ENCODE peak calls at places on chromosome 6, in ten cellular contexts. O, I, S, W, X, E, K, V, T and Y are unnamed samples.

GRCh38 chr6:33192671-33193602 is 670 bp upstream of the COL11A2 start:
- DNase-seq in O (no peak), I (peak; percentile 67), S (no peak), W (no peak), X (no peak), E (no peak), K (peak; percentile 46), V (peak; percentile 56), T (peak; percentile 76), Y (no peak)

GRCh38 chr6:166588691-166589333 is 2.3 kb upstream of the RAMACL start:
- DNase-seq in O (peak; percentile 35), I (no peak), S (no peak), W (peak; percentile 46), X (peak; percentile 49), E (no peak), K (no peak), V (no peak), T (no peak), Y (peak; percentile 79)

GRCh38 chr6:142374965-142375733 is 73.3 kb downstream of the ADGRG6 start:
- DNase-seq in O (no peak), I (peak; percentile 43), S (no peak), W (no peak), X (peak; percentile 83), E (no peak), K (no peak), V (no peak), T (no peak), Y (peak; percentile 75)

GRCh38 chr6:110748458-110748857 is 66.8 kb downstream of the CDK19 start:
- DNase-seq in O (no peak), I (no peak), S (no peak), W (no peak), X (no peak), E (no peak), K (no peak), V (no peak), T (no peak), Y (no peak)

GRCh38 chr6:11341867-11342266 is 109.4 kb upstream of the NEDD9 start:
- DNase-seq in O (no peak), I (no peak), S (no peak), W (no peak), X (no peak), E (no peak), K (no peak), V (no peak), T (no peak), Y (peak; percentile 33)

GRCh38 chr6:34386316-34387137 is 5.9 kb downstream of the NUDT3 start:
- DNase-seq in O (no peak), I (no peak), S (no peak), W (no peak), X (peak; percentile 19), E (no peak), K (no peak), V (no peak), T (no peak), Y (peak; percentile 98)

GRCh38 chr6:24719125-24719931 is at the start of gene C6orf62:
- DNase-seq in O (peak; percentile 46), I (peak; percentile 36), S (no peak), W (peak; percentile 47), X (no peak), E (no peak), K (peak; percentile 37), V (peak; percentile 45), T (no peak), Y (peak; percentile 38)

GRCh38 chr6:1535295-1535694 is 74.4 kb upstream of the FOXC1 start:
- DNase-seq in O (peak; percentile 43), I (no peak), S (no peak), W (no peak), X (no peak), E (no peak), K (no peak), V (no peak), T (no peak), Y (peak; percentile 34)

GRCh38 chr6:77040566-77041195 is 422.6 kb downstream of the HTR1B start:
- DNase-seq in O (no peak), I (no peak), S (no peak), W (no peak), X (no peak), E (no peak), K (no peak), V (no peak), T (no peak), Y (peak; percentile 60)

GRCh38 chr6:125157725-125158124 is 4.2 kb downstream of the TPD52L1 start:
- DNase-seq in O (no peak), I (no peak), S (no peak), W (no peak), X (no peak), E (no peak), K (no peak), V (no peak), T (no peak), Y (no peak)

GRCh38 chr6:150664091-150664490 is 64.4 kb downstream of the PLEKHG1 start:
- DNase-seq in O (no peak), I (no peak), S (no peak), W (no peak), X (no peak), E (no peak), K (no peak), V (no peak), T (no peak), Y (no peak)

GRCh38 chr6:156154896-156155295 is 622.3 kb upstream of the ARID1B start:
- DNase-seq in O (no peak), I (no peak), S (no peak), W (no peak), X (no peak), E (no peak), K (no peak), V (no peak), T (no peak), Y (peak; percentile 8)

GRCh38 chr6:41702771-41703494 is 32.5 kb downstream of the TFEB start:
- DNase-seq in O (no peak), I (no peak), S (no peak), W (no peak), X (no peak), E (no peak), K (no peak), V (no peak), T (no peak), Y (no peak)

GRCh38 chr6:41705329-41705995 is 29.9 kb downstream of the TFEB start:
- DNase-seq in O (no peak), I (no peak), S (no peak), W (no peak), X (no peak), E (no peak), K (no peak), V (no peak), T (no peak), Y (no peak)

GRCh38 chr6:41705996-41706835 is 29.2 kb downstream of the TFEB start:
- DNase-seq in O (peak; percentile 92), I (peak; percentile 90), S (peak; percentile 73), W (peak; percentile 88), X (no peak), E (peak; percentile 95), K (peak; percentile 34), V (peak; percentile 43), T (no peak), Y (peak; percentile 74)

GRCh38 chr6:41704028-41704427 is 31.4 kb downstream of the TFEB start:
- DNase-seq in O (no peak), I (no peak), S (no peak), W (no peak), X (no peak), E (no peak), K (no peak), V (no peak), T (no peak), Y (no peak)

GRCh38 chr6:41704656-41705328 is 30.6 kb downstream of the TFEB start:
- DNase-seq in O (no peak), I (no peak), S (no peak), W (no peak), X (no peak), E (no peak), K (no peak), V (no peak), T (no peak), Y (no peak)
- H3K4me3 ChIP-seq in O (peak overlapping the region; percentile 20), I (no peak overlapping the region), S (no peak overlapping the region), W (peak overlapping the region; percentile 77), X (no peak overlapping the region), E (no peak overlapping the region), K (no peak overlapping the region), V (no peak overlapping the region), T (no peak overlapping the region), Y (no peak overlapping the region)

DNA sequence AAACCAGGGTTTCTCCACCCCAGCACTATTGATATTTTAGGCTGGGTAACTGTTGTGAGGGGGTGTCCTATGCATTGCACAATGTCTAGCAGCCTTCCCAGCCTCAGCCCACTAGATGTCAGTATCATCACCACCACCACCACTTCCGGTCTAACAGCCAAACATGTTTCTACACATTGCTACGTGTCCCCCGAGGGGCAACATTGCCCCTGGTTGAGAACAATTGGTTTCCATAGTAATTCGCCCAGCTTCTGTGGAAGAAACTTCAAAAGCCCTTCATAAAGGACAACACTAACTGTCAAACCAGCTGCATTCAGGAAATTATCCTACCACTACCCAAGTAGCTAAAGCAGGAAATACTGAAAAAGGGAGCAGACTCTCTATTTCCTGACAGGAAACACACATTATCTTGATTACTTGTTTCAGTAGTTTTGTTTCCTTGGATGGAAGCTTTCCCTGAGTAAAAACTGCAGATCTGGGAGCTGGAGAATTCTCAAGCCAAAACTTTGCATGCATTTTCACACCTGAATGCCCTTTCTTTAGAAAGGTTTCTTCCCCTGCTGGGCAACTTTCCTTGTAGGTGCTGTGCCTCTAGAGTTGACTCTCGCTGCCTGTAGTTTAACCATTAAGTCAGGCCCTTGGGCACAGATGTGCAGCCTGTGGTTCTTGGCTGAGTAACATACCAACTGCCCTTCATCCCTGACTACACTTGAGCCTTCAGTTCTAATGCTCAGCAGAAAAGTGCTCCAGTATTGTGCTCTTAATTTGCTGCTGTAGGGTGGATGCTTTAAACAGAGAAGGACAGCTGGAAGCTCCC is 23.6 kb downstream of the PKHD1 start:
- DNase-seq in O (peak; percentile 52), I (peak; percentile 55), S (no peak), W (peak; percentile 18), X (no peak), E (no peak), K (peak; percentile 50), V (no peak), T (no peak), Y (peak; percentile 21)
- TF ChIP-seq CTCF in O (peak; percentile 41), I (peak; percentile 42), S (peak; percentile 32), W (peak; percentile 80), X (peak; percentile 60), E (no peak), K (no peak), V (no peak), T (peak; percentile 37), Y (peak; percentile 22)

GRCh38 chr6:163808871-163809270 is 394.4 kb downstream of the QKI start:
- DNase-seq in O (no peak), I (no peak), S (no peak), W (no peak), X (no peak), E (no peak), K (no peak), V (no peak), T (no peak), Y (no peak)
- H3K4me3 ChIP-seq in O (no peak overlapping the region), I (no peak overlapping the region), S (no peak overlapping the region), W (no peak overlapping the region), X (no peak overlapping the region), E (no peak overlapping the region), K (no peak overlapping the region), V (no peak overlapping the region), T (no peak overlapping the region), Y (no peak overlapping the region)

DNA sequence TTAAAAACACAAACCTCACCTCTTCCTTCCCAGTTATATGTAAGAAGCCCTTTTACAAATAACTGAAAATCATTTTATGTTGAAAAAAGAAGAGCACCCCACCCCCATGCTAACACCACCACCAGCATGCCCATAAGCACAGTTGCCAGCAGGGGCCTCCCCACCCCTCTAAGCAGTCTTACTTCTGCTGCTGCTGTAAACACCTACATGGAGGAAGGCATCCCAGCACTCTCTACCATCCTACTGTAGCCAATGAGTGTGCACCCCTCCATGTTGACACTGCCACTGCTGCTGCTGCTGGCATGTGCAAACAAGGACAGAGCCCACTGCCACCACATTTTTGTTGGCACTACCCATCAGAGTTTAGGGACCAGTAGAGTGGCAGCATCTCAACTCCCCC is 49.6 kb upstream of the PHIP start:
- DNase-seq in O (no peak), I (no peak), S (no peak), W (no peak), X (no peak), E (no peak), K (no peak), V (no peak), T (no peak), Y (no peak)
- TF ChIP-seq CTCF in O (no peak), I (no peak), S (no peak), W (no peak), X (no peak), E (no peak), K (no peak), V (no peak), T (no peak), Y (no peak)